ENCODE peak calls at places on chromosomes 3 and 15, in ten cellular contexts. K is bronchial epithelial cell, V is IMR-90, Z is fibroblast of the aortic adventitia, F is upper lobe of left lung, E is testis, G is heart right ventricle, Q is upper lobe of right lung, A is breast epithelium, B is hepatocyte. T is an unnamed sample.

GRCh38 chr3:193783166-193783896 is 190.3 kb downstream of the OPA1 start:
- DNase-seq in K (peak), V (no peak), Z (peak), F (no peak), E (no peak), G (no peak), Q (no peak), A (no peak), B (peak), T (peak)

GRCh38 chr3:146750196-146750595 is 145.1 kb upstream of the PLSCR5 start:
- DNase-seq in K (peak), V (peak), Z (peak), F (no peak), E (no peak), G (no peak), Q (no peak), A (no peak), B (no peak), T (no peak)

GRCh38 chr15:96029172-96029571 is 301.3 kb upstream of the NR2F2 start:
- DNase-seq in K (no peak), V (no peak), Z (no peak), F (no peak), E (no peak), G (no peak), Q (no peak), A (no peak), B (no peak), T (no peak)

GRCh38 chr3:52722491-52722890 is 16.6 kb downstream of the SPCS1 start:
- DNase-seq in K (no peak), V (no peak), Z (no peak), F (no peak), E (no peak), G (no peak), Q (no peak), A (no peak), B (no peak), T (no peak)

GRCh38 chr3:133988631-133989161 is 41.0 kb downstream of the SLCO2A1 start:
- DNase-seq in K (peak), V (no peak), Z (no peak), F (no peak), E (no peak), G (no peak), Q (no peak), A (peak), B (peak), T (peak)

GRCh38 chr15:40344631-40345120 is 3.9 kb upstream of the CCDC9B start:
- DNase-seq in K (no peak), V (peak), Z (peak), F (peak), E (peak), G (peak), Q (peak), A (no peak), B (peak), T (peak)

GRCh38 chr15:92958105-92958504 is 58.0 kb downstream of the CHD2 start:
- DNase-seq in K (peak), V (peak), Z (no peak), F (no peak), E (no peak), G (no peak), Q (no peak), A (no peak), B (no peak), T (no peak)

GRCh38 chr3:168312991-168313390 is 217.3 kb upstream of the GOLIM4 start:
- DNase-seq in K (no peak), V (peak), Z (no peak), F (no peak), E (no peak), G (no peak), Q (no peak), A (no peak), B (no peak), T (no peak)

GRCh38 chr15:31352283-31352880 is 25.7 kb downstream of the KLF13 start:
- DNase-seq in K (no peak), V (peak), Z (no peak), F (peak), E (peak), G (peak), Q (no peak), A (no peak), B (no peak), T (no peak)

GRCh38 chr3:105678017-105678416 is 190.8 kb downstream of the CBLB start:
- DNase-seq in K (no peak), V (no peak), Z (no peak), F (no peak), E (no peak), G (no peak), Q (no peak), A (no peak), B (no peak), T (no peak)

GRCh38 chr15:42270551-42270950 is 2.5 kb upstream of the GANC start:
- DNase-seq in K (no peak), V (no peak), Z (no peak), F (no peak), E (no peak), G (no peak), Q (no peak), A (no peak), B (no peak), T (no peak)

GRCh38 chr3:111666041-111666735 is 71.0 kb upstream of the ZBED2 start:
- DNase-seq in K (peak), V (no peak), Z (no peak), F (no peak), E (no peak), G (no peak), Q (no peak), A (no peak), B (no peak), T (peak)

GRCh38 chr3:2099028-2099671 is 484 bp downstream of the CNTN4 start:
- DNase-seq in K (no peak), V (no peak), Z (no peak), F (no peak), E (no peak), G (no peak), Q (peak), A (no peak), B (peak), T (peak)

GRCh38 chr3:172517859-172518466 is 5.3 kb downstream of the TNFSF10 start:
- DNase-seq in K (peak), V (no peak), Z (no peak), F (no peak), E (no peak), G (no peak), Q (no peak), A (no peak), B (no peak), T (no peak)

GRCh38 chr3:81718311-81718710 is 43.1 kb downstream of the GBE1 start:
- DNase-seq in K (no peak), V (no peak), Z (no peak), F (no peak), E (no peak), G (no peak), Q (no peak), A (no peak), B (no peak), T (no peak)

GRCh38 chr3:160667452-160667851 is 9.5 kb upstream of the ARL14 start:
- DNase-seq in K (peak), V (peak), Z (peak), F (no peak), E (no peak), G (no peak), Q (no peak), A (no peak), B (peak), T (peak)

GRCh38 chr15:74156678-74157411 is 16.7 kb upstream of the ISLR start:
- DNase-seq in K (no peak), V (no peak), Z (peak), F (no peak), E (no peak), G (no peak), Q (no peak), A (no peak), B (no peak), T (no peak)

GRCh38 chr15:78322243-78322642 is 17.9 kb upstream of the CRABP1 start:
- DNase-seq in K (peak), V (peak), Z (no peak), F (no peak), E (no peak), G (peak), Q (peak), A (no peak), B (no peak), T (peak)

GRCh38 chr3:149091983-149092382 is 5.7 kb upstream of the HLTF start:
- DNase-seq in K (no peak), V (no peak), Z (no peak), F (no peak), E (peak), G (no peak), Q (no peak), A (no peak), B (no peak), T (no peak)

GRCh38 chr3:39408493-39409372 is 2.2 kb downstream of the RPSA start:
- DNase-seq in K (no peak), V (no peak), Z (no peak), F (no peak), E (no peak), G (no peak), Q (no peak), A (no peak), B (no peak), T (no peak)

GRCh38 chr3:11001658-11002021 is 9.1 kb downstream of the SLC6A1 start:
- DNase-seq in K (no peak), V (no peak), Z (no peak), F (no peak), E (no peak), G (no peak), Q (no peak), A (no peak), B (no peak), T (no peak)

GRCh38 chr3:46469680-46470357 is 5.1 kb upstream of the LTF start:
- DNase-seq in K (no peak), V (no peak), Z (peak), F (no peak), E (no peak), G (no peak), Q (no peak), A (no peak), B (no peak), T (no peak)

DNA sequence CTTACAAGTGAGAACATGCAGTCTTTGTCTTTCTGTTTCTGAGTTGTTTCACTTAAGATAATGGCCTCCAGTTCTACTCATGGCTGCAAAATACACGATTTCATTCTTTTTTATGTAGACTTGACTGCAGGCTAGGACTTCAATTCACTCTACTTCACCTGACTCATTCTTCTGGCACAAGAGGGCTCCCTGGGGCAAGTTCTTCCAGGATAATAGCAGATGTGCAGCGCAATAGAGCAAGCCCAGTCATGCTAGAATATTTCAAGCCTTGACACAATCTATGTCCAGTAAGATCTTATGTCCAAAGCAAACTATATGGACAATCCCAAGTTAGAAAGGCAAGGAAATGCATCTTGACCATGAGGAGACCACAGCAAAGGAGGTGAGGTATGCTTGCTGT is 211.7 kb upstream of the GADL1 start:
- DNase-seq in K (peak), V (peak), Z (peak), F (no peak), E (no peak), G (no peak), Q (no peak), A (peak), B (no peak), T (no peak)
- H3K4me3 ChIP-seq in K (no peak), V (no peak), Z (no peak), F (no peak), E (no peak), G (no peak), Q (no peak), A (no peak), B (no peak), T (no peak)

DNA sequence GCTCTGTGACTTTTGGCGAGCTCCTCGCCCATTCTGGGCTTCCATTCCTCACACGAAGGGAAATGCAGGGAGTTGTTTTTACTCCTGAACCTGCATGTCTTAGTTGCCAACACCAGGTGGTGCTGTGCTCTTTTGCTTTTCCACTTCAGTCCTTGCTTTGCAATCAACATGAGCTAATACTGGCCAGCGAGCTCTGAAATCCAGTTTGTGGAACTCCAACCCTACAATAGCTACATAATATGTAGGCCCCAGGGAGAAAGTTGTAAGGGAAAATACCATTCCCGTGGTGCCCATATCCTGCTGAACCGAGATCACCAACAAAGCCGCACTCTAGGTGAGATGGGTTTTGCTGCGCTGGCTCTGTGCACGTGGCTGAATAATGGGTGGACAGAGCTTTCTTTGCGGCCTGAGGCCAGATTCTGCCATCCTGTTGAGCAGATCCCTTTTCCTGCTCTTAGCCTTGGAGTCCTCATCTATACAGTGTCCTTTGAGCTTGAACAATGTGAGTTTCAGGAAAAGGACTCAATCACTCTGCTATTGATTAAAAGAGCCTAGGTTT is 25.0 kb downstream of the LSM3 start:
- DNase-seq in K (peak), V (peak), Z (peak), F (peak), E (peak), G (peak), Q (no peak), A (peak), B (peak), T (peak)
- H3K4me3 ChIP-seq in K (no peak), V (no peak), Z (no peak), F (no peak), E (no peak), G (no peak), Q (no peak), A (no peak), B (no peak), T (no peak)

GRCh38 chr3:87791248-87792027 is 267.4 kb downstream of the CGGBP1 start:
- DNase-seq in K (no peak), V (no peak), Z (no peak), F (no peak), E (no peak), G (no peak), Q (no peak), A (no peak), B (no peak), T (no peak)

GRCh38 chr3:87792532-87793321 is 266.1 kb downstream of the CGGBP1 start:
- DNase-seq in K (peak), V (no peak), Z (no peak), F (no peak), E (peak), G (peak), Q (peak), A (no peak), B (peak), T (peak)

GRCh38 chr3:87793322-87793877 is 265.4 kb downstream of the CGGBP1 start:
- DNase-seq in K (no peak), V (no peak), Z (no peak), F (no peak), E (no peak), G (no peak), Q (no peak), A (no peak), B (no peak), T (no peak)

GRCh38 chr3:87788516-87788915 is 270.3 kb downstream of the CGGBP1 start:
- DNase-seq in K (no peak), V (no peak), Z (no peak), F (no peak), E (no peak), G (no peak), Q (no peak), A (no peak), B (no peak), T (no peak)

GRCh38 chr3:87792193-87792531 is 266.6 kb downstream of the CGGBP1 start:
- DNase-seq in K (no peak), V (no peak), Z (no peak), F (no peak), E (no peak), G (no peak), Q (no peak), A (no peak), B (no peak), T (no peak)
- H3K4me3 ChIP-seq in K (no peak), V (no peak), Z (peak), F (peak), E (peak), G (peak), Q (peak), A (peak), B (no peak), T (peak)

GRCh38 chr3:126197343-126197742 is 17.0 kb upstream of the ALDH1L1 start:
- DNase-seq in K (no peak), V (no peak), Z (no peak), F (no peak), E (no peak), G (no peak), Q (no peak), A (no peak), B (no peak), T (no peak)
- H3K4me3 ChIP-seq in K (no peak), V (no peak), Z (no peak), F (no peak), E (no peak), G (no peak), Q (no peak), A (no peak), B (no peak), T (no peak)